ENCODE peak calls at places on chromosomes 2 and 18, in ten cellular contexts. P is suprapubic skin, V is stomach, I is K562, N is Panc1, H is vagina, M is GM23338, S is transverse colon, B is endothelial cell of umbilical vein, U is breast epithelium. K is an unnamed sample.

GRCh38 chr2:160365691-160366367 is 127.8 kb downstream of the RBMS1 start:
- DNase-seq in H (no peak), N (no peak), U (no peak), S (peak; percentile 71), P (peak; percentile 83), B (no peak), V (peak; percentile 37), M (no peak), I (no peak), K (no peak)

GRCh38 chr18:25832008-25832604 is 258.3 kb downstream of the SS18 start:
- DNase-seq in N (peak; percentile 38), H (no peak), U (no peak), V (peak; percentile 55), P (no peak), M (peak; percentile 80), S (peak; percentile 37), I (peak; percentile 55), B (peak; percentile 73), K (no peak)

GRCh38 chr2:52356560-52356959 is 1324.6 kb upstream of the NRXN1 start:
- DNase-seq in U (no peak), H (no peak), B (no peak), P (no peak), V (no peak), M (no peak), S (no peak), I (no peak), N (no peak), K (no peak)

GRCh38 chr18:46332286-46332801 is 228.2 kb downstream of the HAUS1 start:
- DNase-seq in P (no peak), V (no peak), S (no peak), B (no peak), M (no peak), I (no peak), N (no peak), U (no peak), H (no peak), K (no peak)

GRCh38 chr2:165008916-165009315 is 53.6 kb upstream of the SLC38A11 start:
- DNase-seq in S (no peak), P (no peak), N (no peak), I (no peak), U (no peak), H (no peak), V (no peak), M (no peak), B (no peak), K (no peak)

GRCh38 chr18:44149706-44150105 is 531.0 kb upstream of the SETBP1 start:
- DNase-seq in H (no peak), B (peak; percentile 13), I (no peak), M (no peak), S (no peak), V (no peak), P (no peak), N (no peak), U (no peak), K (no peak)

GRCh38 chr2:10006248-10007147 is 36.9 kb upstream of the KLF11 start:
- DNase-seq in I (no peak), S (no peak), H (no peak), V (peak; percentile 87), P (peak; percentile 71), N (no peak), M (no peak), U (no peak), B (no peak), K (no peak)

GRCh38 chr2:156563994-156564753 is 128.0 kb downstream of the GPD2 start:
- DNase-seq in S (no peak), P (no peak), N (no peak), U (no peak), V (no peak), B (no peak), I (no peak), M (no peak), H (no peak), K (no peak)

GRCh38 chr2:28164280-28164801 is 228.3 kb upstream of the FOSL2 start:
- DNase-seq in S (no peak), N (no peak), I (no peak), B (peak; percentile 15), P (no peak), M (no peak), H (no peak), U (no peak), V (no peak), K (no peak)

GRCh38 chr2:28163627-28164279 is 228.9 kb upstream of the FOSL2 start:
- DNase-seq in V (no peak), P (no peak), S (no peak), H (no peak), N (no peak), B (no peak), M (no peak), U (no peak), I (no peak), K (no peak)

GRCh38 chr2:28166956-28167355 is 225.7 kb upstream of the FOSL2 start:
- DNase-seq in N (no peak), B (no peak), U (no peak), S (no peak), H (no peak), I (no peak), M (no peak), P (no peak), V (no peak), K (no peak)

GRCh38 chr2:28163028-28163427 is 229.6 kb upstream of the FOSL2 start:
- DNase-seq in M (no peak), V (no peak), S (no peak), P (no peak), H (no peak), U (no peak), B (no peak), I (no peak), N (no peak), K (no peak)

DNA sequence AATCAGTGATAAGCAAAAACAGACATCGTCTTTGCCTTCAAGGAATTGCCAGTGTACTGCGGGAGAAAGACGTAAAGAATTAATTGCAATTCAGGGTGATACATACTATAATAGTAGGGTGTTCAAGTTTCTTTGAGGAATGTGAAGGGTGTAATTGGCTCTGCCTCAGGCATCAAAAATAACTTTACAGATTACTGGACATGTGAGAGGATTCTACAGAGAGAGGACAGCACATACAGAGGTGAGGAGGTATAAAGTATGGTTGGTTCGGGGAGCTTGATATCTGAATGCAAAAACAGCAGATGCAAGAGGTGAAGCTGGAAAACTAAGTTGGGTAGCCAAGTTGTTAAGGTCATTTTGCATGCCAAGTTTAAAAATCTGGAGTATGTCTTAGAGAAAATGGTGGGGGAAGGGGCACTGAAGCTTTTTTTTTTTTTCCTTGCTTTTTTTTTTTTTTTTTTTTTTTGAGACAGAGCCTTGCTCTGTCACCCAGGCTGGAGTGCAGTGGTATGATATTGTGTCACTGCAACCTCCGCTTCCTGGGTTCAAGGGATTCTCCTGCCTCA is 227.5 kb upstream of the FOSL2 start:
- DNase-seq in S (no peak), N (no peak), U (no peak), H (no peak), P (no peak), I (no peak), M (no peak), B (no peak), V (no peak), K (no peak)
- TF ChIP-seq POLR2AphosphoS5 in S (no peak), N (no peak), U (no peak), H (no peak), P (no peak), I (no peak), M (no peak), B (no peak), V (no peak), K (no peak)

GRCh38 chr2:131492418-131493198 is 411 bp upstream of the MZT2A start:
- DNase-seq in N (peak; percentile 83), B (peak; percentile 93), V (peak; percentile 93), H (peak; percentile 95), I (peak; percentile 100), M (peak; percentile 92), U (peak; percentile 92), S (peak; percentile 93), P (peak; percentile 94), K (peak; percentile 96)
- TF ChIP-seq POLR2AphosphoS5 in N (peak; percentile 57), B (peak; percentile 32), V (peak; percentile 72), H (peak; percentile 66), I (peak; percentile 46), M (no peak), U (peak; percentile 55), S (peak; percentile 62), P (no peak), K (peak; percentile 69)

GRCh38 chr2:232926448-232927040 is 56.5 kb downstream of the SNORC start:
- DNase-seq in V (no peak), S (no peak), B (no peak), M (peak; percentile 31), N (no peak), U (no peak), P (no peak), H (no peak), I (no peak), K (no peak)

GRCh38 chr2:232924433-232924832 is 54.4 kb downstream of the SNORC start:
- DNase-seq in U (no peak), N (no peak), V (no peak), H (no peak), S (no peak), I (no peak), P (no peak), M (no peak), B (no peak), K (no peak)

GRCh38 chr2:232927041-232927792 is 57.2 kb downstream of the SNORC start:
- DNase-seq in B (no peak), I (no peak), N (no peak), U (no peak), V (no peak), H (no peak), S (no peak), P (no peak), M (peak; percentile 35), K (no peak)

GRCh38 chr2:232925153-232925768 is 55.2 kb downstream of the SNORC start:
- DNase-seq in U (no peak), M (peak; percentile 41), P (no peak), H (no peak), S (no peak), I (no peak), N (no peak), V (no peak), B (no peak), K (no peak)

DNA sequence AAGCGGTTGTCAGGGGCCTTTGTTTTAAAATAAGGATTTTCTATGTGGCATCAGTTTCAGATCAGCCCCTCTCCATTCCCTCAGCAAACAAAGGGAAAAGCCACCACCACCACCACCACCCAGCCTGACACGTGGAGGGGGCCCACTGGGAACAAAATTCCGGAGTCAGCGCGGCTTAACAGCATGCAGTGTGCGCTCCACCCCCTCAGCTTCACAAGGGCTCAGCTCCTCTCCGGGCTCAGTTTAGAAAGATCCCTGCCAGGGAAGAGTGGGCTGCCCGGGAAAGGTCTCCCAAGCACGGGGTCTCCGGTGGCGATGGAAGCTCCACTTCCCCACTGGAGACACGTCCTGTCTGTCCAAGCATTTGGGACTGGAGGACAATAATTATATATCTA is 55.7 kb downstream of the SNORC start:
- DNase-seq in H (no peak), I (no peak), V (no peak), M (no peak), S (no peak), U (no peak), B (no peak), P (no peak), N (no peak), K (no peak)
- TF ChIP-seq POLR2AphosphoS5 in H (no peak), I (no peak), V (no peak), M (no peak), S (no peak), U (no peak), B (no peak), P (no peak), N (no peak), K (no peak)

DNA sequence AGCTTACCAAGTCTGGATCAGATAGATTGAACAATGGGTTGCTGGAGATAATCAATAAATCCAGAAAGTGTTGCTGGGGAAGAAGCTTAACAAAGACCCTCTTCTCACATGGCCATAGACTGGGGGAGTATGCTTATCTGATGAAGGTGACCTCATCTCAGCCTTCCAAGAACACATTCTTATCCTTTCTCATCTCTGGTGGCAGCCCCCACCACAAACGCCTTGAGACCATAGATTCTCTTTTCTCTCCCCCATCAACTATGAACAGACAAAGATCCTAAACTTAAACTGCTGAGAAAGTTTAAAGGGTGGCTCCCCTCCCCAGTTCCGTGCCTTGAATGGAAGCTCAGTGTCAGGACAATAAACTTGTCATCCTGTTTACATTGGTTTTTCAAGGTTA is 428.7 kb upstream of the TRIB2 start:
- DNase-seq in U (no peak), S (no peak), M (no peak), P (no peak), B (no peak), N (no peak), V (no peak), H (no peak), I (peak; percentile 68), K (no peak)
- TF ChIP-seq POLR2AphosphoS5 in U (no peak), S (no peak), M (no peak), P (no peak), B (no peak), N (no peak), V (no peak), H (no peak), I (peak; percentile 67), K (no peak)